ENCODE peak calls at places on chromosome X, in six cellular contexts. Z is endodermal cell, S is HT1080, C is Caki2, K is neural crest cell, O is GM12891. N is an unnamed sample.

GRCh38 chrX:16930392-16930791 is 16.1 kb upstream of the REPS2 start:
- DNase-seq in Z (peak), S (no peak), C (no peak), K (no peak), O (no peak), N (no peak)

GRCh38 chrX:103779156-103779555 is 2.5 kb downstream of the PLP1 start:
- DNase-seq in Z (no peak), S (no peak), C (no peak), K (no peak), O (no peak), N (no peak)

GRCh38 chrX:130575831-130576404 is 174.1 kb downstream of the RBMX2 start:
- DNase-seq in Z (peak), S (no peak), C (peak), K (peak), O (no peak), N (peak)

GRCh38 chrX:30618160-30618765 is 35.0 kb upstream of the GK start:
- DNase-seq in Z (peak), S (no peak), C (no peak), K (no peak), O (no peak), N (no peak)

GRCh38 chrX:8484360-8484759 is 19.7 kb downstream of the VCX3B start:
- DNase-seq in Z (no peak), S (no peak), C (no peak), K (no peak), O (no peak), N (no peak)

GRCh38 chrX:41452972-41453371 is 5.8 kb downstream of the NYX start:
- DNase-seq in Z (no peak), S (peak), C (no peak), K (no peak), O (no peak), N (no peak)

GRCh38 chrX:68829594-68830485 is 1.0 kb downstream of the EFNB1 start:
- DNase-seq in Z (peak), S (no peak), C (no peak), K (no peak), O (no peak), N (no peak)

GRCh38 chrX:41518127-41518840 is 71.1 kb downstream of the NYX start:
- DNase-seq in Z (no peak), S (no peak), C (no peak), K (no peak), O (no peak), N (no peak)

GRCh38 chrX:32868524-32868895 is 342.8 kb downstream of the DMD start:
- DNase-seq in Z (no peak), S (no peak), C (no peak), K (no peak), O (no peak), N (no peak)

GRCh38 chrX:120549483-120550452 is 11.0 kb downstream of the CUL4B start:
- DNase-seq in Z (no peak), S (peak), C (peak), K (no peak), O (no peak), N (no peak)

N was measured in progenitor cell of endocrine pancreas.